ENCODE peak calls at places on chromosomes 6 and 20, in five cellular contexts. T, U, E, G and X are unnamed samples.
A peak's percentile ranks its signal among the peaks of the same experiment; 100 is the strongest.

GRCh38 chr6:68044264-68044663 is 590.8 kb upstream of the ADGRB3 start:
- DNase-seq in T (no peak), U (no peak), E (no peak), G (no peak), X (no peak)

GRCh38 chr6:9204171-9204570 is 768.8 kb upstream of the SLC35B3 start:
- DNase-seq in T (peak; percentile 66), U (no peak), E (no peak), G (peak; percentile 15), X (no peak)

GRCh38 chr6:110652520-110652919 is 162.7 kb downstream of the CDK19 start:
- DNase-seq in T (no peak), U (no peak), E (no peak), G (no peak), X (no peak)

GRCh38 chr6:48078092-48078491 is 32.9 kb downstream of the PTCHD4 start:
- DNase-seq in T (no peak), U (no peak), E (no peak), G (no peak), X (no peak)

GRCh38 chr6:113437571-113437970 is 419.6 kb upstream of the MARCKS start:
- DNase-seq in T (no peak), U (no peak), E (no peak), G (no peak), X (no peak)

GRCh38 chr20:37602634-37603033 is 75.0 kb upstream of the BLCAP start:
- DNase-seq in T (no peak), U (no peak), E (no peak), G (no peak), X (no peak)

GRCh38 chr6:34806738-34807453 is 15.0 kb downstream of the BLTP3A start:
- DNase-seq in T (no peak), U (no peak), E (no peak), G (no peak), X (no peak)

GRCh38 chr20:59845472-59845871 is 88.0 kb downstream of the SYCP2 start:
- DNase-seq in T (no peak), U (no peak), E (no peak), G (no peak), X (no peak)

GRCh38 chr6:91664327-91664959 is 1077.6 kb upstream of the MAP3K7 start:
- DNase-seq in T (no peak), U (no peak), E (no peak), G (no peak), X (no peak)

GRCh38 chr6:42100029-42100901 is 42.2 kb downstream of the C6orf132 start:
- DNase-seq in T (peak; percentile 85), U (no peak), E (no peak), G (peak; percentile 39), X (no peak)

GRCh38 chr6:138109042-138109997 is 2.1 kb upstream of the PERP start:
- DNase-seq in T (peak; percentile 53), U (peak; percentile 61), E (peak; percentile 55), G (peak; percentile 78), X (peak; percentile 86)

GRCh38 chr20:54153041-54153327 is 20.8 kb downstream of the CYP24A1 start:
- DNase-seq in T (no peak), U (no peak), E (no peak), G (no peak), X (no peak)
- H3K4me1 ChIP-seq in T (no peaks in the 10 kb centered on the region), U (no peaks in the 10 kb centered on the region), E (no peaks in the 10 kb centered on the region), G (no peaks in the 10 kb centered on the region), X (no peaks in the 10 kb centered on the region)

GRCh38 chr6:129683606-129684322 is 26.2 kb downstream of the ARHGAP18 start:
- DNase-seq in T (peak; percentile 87), U (peak; percentile 58), E (peak; percentile 82), G (peak; percentile 87), X (no peak)
- H3K4me1 ChIP-seq in T (peaks cover 45% of the 10 kb centered on the region), U (peaks cover 2% of the 10 kb centered on the region), E (peaks cover 79% of the 10 kb centered on the region), G (peaks cover 75% of the 10 kb centered on the region), X (peaks cover 5% of the 10 kb centered on the region)

GRCh38 chr6:142333431-142333830 is 31.6 kb downstream of the ADGRG6 start:
- DNase-seq in T (no peak), U (no peak), E (no peak), G (no peak), X (no peak)

GRCh38 chr6:142335415-142335814 is 33.6 kb downstream of the ADGRG6 start:
- DNase-seq in T (no peak), U (no peak), E (no peak), G (no peak), X (no peak)

GRCh38 chr6:142336183-142336582 is 34.4 kb downstream of the ADGRG6 start:
- DNase-seq in T (no peak), U (no peak), E (no peak), G (no peak), X (no peak)

GRCh38 chr6:142332393-142333080 is 30.7 kb downstream of the ADGRG6 start:
- DNase-seq in T (no peak), U (no peak), E (no peak), G (no peak), X (no peak)

DNA sequence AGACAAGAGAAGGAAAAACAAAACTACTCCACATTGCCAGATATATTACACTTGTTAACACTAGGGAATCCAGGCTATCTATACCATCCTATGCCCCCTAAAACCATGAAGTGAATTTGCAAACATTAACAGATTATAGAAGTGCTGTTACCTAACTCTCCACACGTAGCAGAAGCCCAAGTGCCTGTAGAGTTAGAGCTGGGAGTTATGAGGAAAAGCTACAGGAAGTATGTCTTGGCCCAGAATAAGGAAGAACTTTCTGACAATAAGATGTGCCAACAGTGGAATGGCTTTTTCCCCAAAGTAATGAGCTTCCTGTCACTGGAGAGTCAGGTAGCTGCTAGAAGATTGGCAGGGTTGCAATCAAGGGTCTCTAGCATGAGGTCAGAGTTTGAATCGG is 32.5 kb downstream of the ADGRG6 start:
- DNase-seq in T (no peak), U (no peak), E (no peak), G (no peak), X (no peak)
- H3K4me1 ChIP-seq in T (no peaks in the 10 kb centered on the region), U (no peaks in the 10 kb centered on the region), E (no peaks in the 10 kb centered on the region), G (no peaks in the 10 kb centered on the region), X (no peaks in the 10 kb centered on the region)

DNA sequence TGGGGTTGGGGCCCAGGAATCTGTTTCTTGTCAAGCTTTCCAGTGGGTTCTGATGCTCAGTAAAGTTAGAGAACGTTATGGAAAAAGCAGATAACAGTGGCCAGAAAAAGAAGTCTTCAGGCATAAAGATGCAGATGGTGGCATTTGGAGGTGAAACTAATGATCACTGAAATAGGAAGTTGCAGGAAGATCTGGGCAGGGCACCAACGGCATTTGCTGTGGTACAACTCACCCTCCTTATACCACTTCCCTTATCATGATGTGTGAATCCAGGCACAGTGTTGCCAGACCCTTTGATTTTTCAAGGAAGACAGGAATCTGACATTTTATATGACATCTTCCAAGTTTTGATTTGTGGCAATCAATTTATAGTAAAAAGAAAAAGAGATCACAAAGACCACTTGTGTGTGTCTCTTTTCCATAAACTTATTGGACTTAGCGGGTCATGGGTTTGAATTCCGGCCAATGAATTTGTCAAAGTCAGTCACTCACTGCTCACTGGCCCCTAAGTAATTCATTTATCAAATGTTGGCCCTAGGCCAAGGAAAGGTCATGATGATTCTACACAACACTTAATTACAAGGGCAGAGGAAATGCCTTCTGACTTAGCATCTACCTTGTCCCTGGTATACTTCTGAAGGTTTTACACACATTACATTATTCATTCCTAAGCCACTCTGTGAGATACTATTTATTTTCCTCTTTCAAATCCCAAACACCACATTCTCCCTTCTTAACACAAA is 37.6 kb downstream of the LAMP5 start:
- DNase-seq in T (no peak), U (peak; percentile 38), E (no peak), G (no peak), X (no peak)
- H3K4me1 ChIP-seq in T (no peaks in the 10 kb centered on the region), U (peaks cover 6% of the 10 kb centered on the region), E (no peaks in the 10 kb centered on the region), G (no peaks in the 10 kb centered on the region), X (no peaks in the 10 kb centered on the region)

DNA sequence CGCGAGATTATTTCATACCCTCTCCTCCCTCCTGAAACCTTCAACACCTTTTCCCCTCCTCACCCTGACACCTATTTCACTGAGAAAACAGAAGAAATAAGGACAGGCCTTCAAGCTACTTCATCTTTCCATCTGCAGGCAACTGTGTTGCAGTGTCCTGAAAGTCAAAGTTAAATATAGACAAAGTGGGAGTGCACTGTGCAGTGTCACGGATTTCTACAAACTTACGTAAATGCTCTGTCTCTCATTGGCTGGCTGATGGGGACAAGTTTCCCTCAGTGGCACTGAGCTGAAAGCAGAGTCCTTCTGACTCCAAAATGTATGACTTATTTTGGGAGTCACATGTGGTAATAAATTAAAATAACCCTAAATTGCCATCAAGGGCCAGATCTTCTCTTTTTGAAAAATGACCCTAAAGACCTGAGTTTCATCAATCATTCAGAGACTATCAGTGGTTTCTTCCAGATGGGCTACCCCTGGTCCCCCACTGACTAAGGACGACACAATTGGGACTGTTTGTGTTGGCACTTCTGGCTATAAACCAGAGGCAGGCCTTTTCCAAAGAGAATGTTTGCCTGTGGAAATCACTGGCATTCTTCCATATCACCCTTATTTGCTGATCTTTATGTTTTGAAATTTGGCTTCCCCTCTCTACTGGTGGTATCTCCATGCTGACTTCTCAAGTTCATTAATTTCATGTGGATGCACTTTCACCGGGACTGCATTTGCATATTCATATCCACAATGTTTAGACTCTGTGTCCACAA is 21.6 kb downstream of the ALDH8A1 start:
- DNase-seq in T (no peak), U (no peak), E (no peak), G (no peak), X (no peak)
- H3K4me1 ChIP-seq in T (no peaks in the 10 kb centered on the region), U (no peaks in the 10 kb centered on the region), E (no peaks in the 10 kb centered on the region), G (no peaks in the 10 kb centered on the region), X (no peaks in the 10 kb centered on the region)

GRCh38 chr6:43120938-43121913 is 45.1 kb downstream of the PTK7 start:
- DNase-seq in T (peak; percentile 85), U (peak; percentile 69), E (no peak), G (peak; percentile 54), X (peak; percentile 73)

GRCh38 chr6:43122146-43122545 is 46.0 kb downstream of the PTK7 start:
- DNase-seq in T (no peak), U (no peak), E (no peak), G (no peak), X (no peak)

GRCh38 chr6:43115365-43115764 is 39.3 kb downstream of the PTK7 start:
- DNase-seq in T (no peak), U (no peak), E (no peak), G (no peak), X (no peak)

GRCh38 chr6:43120101-43120730 is 44.1 kb downstream of the PTK7 start:
- DNase-seq in T (no peak), U (no peak), E (no peak), G (no peak), X (no peak)

GRCh38 chr6:43119456-43119855 is 43.3 kb downstream of the PTK7 start:
- DNase-seq in T (no peak), U (no peak), E (no peak), G (no peak), X (no peak)
- H3K4me1 ChIP-seq in T (peaks cover 30% of the 10 kb centered on the region), U (peaks cover 32% of the 10 kb centered on the region), E (peaks cover 64% of the 10 kb centered on the region), G (peaks cover 2% of the 10 kb centered on the region), X (peaks cover 4% of the 10 kb centered on the region)

DNA sequence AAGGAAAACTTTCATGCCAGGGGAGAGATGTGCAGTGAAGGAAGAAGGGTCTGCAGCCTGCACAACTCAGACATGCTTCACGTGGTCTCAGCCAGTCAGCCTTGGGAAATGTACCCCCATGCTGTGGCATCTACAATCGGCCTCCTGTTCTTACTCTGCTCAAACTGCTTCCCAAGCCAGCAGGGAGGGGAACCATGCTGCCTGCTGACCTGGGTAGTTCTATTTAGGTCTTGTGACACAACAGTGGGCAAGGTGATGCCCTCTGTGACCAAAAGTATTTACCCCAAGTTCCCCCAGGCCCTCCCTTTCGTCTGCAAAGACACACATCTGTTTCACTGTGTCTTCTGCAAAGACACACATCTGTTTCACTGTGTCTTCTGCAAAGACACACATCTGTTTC is 106.9 kb downstream of the SLC23A2 start:
- DNase-seq in T (no peak), U (no peak), E (no peak), G (no peak), X (no peak)
- H3K4me1 ChIP-seq in T (peaks cover 52% of the 10 kb centered on the region), U (peaks cover 5% of the 10 kb centered on the region), E (peaks cover 14% of the 10 kb centered on the region), G (no peaks in the 10 kb centered on the region), X (no peaks in the 10 kb centered on the region)

GRCh38 chr6:162313922-162314660 is 413.5 kb downstream of the PRKN start:
- DNase-seq in T (no peak), U (no peak), E (no peak), G (no peak), X (no peak)
- H3K4me1 ChIP-seq in T (no peaks in the 10 kb centered on the region), U (no peaks in the 10 kb centered on the region), E (no peaks in the 10 kb centered on the region), G (no peaks in the 10 kb centered on the region), X (no peaks in the 10 kb centered on the region)